ENCODE peak calls at places on chromosomes 2 and 18, in ten cellular contexts. X, V, Z, Y, H, A, D, M, U and L are unnamed samples.

GRCh38 chr2:81290846-81291245 is 986.3 kb upstream of the LRRTM1 start:
- DNase-seq in M (no peak), Y (no peak), A (no peak), Z (no peak), X (no peak), V (no peak), D (no peak), H (no peak), U (no peak), L (no peak)

GRCh38 chr2:170218456-170218855 is 40.5 kb downstream of the MYO3B start:
- DNase-seq in Y (no peak), X (no peak), U (no peak), Z (no peak), A (no peak), D (no peak), V (no peak), H (peak; percentile 24), M (no peak), L (no peak)

GRCh38 chr18:212780-213179 is 54.4 kb downstream of the USP14 start:
- DNase-seq in Y (no peak), D (peak; percentile 8), V (no peak), X (no peak), H (no peak), Z (no peak), M (no peak), A (no peak), U (no peak), L (no peak)

GRCh38 chr2:63652063-63652985 is 63.6 kb downstream of the MDH1 start:
- DNase-seq in M (no peak), D (no peak), V (no peak), Z (no peak), X (no peak), H (peak; percentile 72), U (no peak), Y (no peak), A (no peak), L (no peak)

GRCh38 chr2:75465317-75465998 is 95.3 kb downstream of the EVA1A start:
- DNase-seq in Y (no peak), M (no peak), X (no peak), D (peak; percentile 57), V (no peak), Z (no peak), H (peak; percentile 29), U (peak; percentile 54), A (no peak), L (no peak)

GRCh38 chr2:178211943-178212342 is 17.6 kb downstream of the OSBPL6 start:
- DNase-seq in V (no peak), M (no peak), D (no peak), U (no peak), Z (no peak), A (no peak), Y (no peak), X (no peak), H (no peak), L (no peak)

GRCh38 chr2:67867735-67868134 is 195.1 kb downstream of the C1D start:
- DNase-seq in M (no peak), Z (no peak), D (peak; percentile 33), Y (no peak), H (no peak), V (no peak), X (no peak), A (no peak), U (no peak), L (no peak)

GRCh38 chr2:55309441-55309840 is 40.4 kb upstream of the MTIF2 start:
- DNase-seq in U (peak; percentile 31), Y (no peak), D (peak; percentile 40), A (no peak), M (no peak), V (no peak), H (no peak), Z (no peak), X (no peak), L (peak; percentile 3)

GRCh38 chr2:232884001-232884421 is 13.9 kb downstream of the SNORC start:
- DNase-seq in D (no peak), X (no peak), M (no peak), A (no peak), Z (no peak), U (no peak), Y (no peak), H (no peak), V (no peak), L (no peak)

GRCh38 chr2:233746475-233747282 is 13.4 kb upstream of the UGT1A1 start:
- DNase-seq in Z (no peak), X (no peak), U (no peak), M (no peak), V (no peak), A (no peak), Y (no peak), D (no peak), H (no peak), L (no peak)

GRCh38 chr2:84669122-84669521 is 152.8 kb downstream of the DNAH6 start:
- DNase-seq in M (no peak), V (no peak), Y (no peak), Z (no peak), D (no peak), X (no peak), A (no peak), H (no peak), U (no peak), L (no peak)

GRCh38 chr2:96156926-96157648 is 11.8 kb upstream of the DUSP2 start:
- DNase-seq in Z (no peak), D (no peak), U (no peak), V (no peak), M (peak; percentile 45), Y (no peak), A (no peak), X (no peak), H (no peak), L (no peak)

GRCh38 chr2:64887565-64887964 is 101.6 kb upstream of the SLC1A4 start:
- DNase-seq in A (no peak), Y (no peak), D (no peak), Z (no peak), V (no peak), H (no peak), M (no peak), U (no peak), X (no peak), L (no peak)

GRCh38 chr2:30362468-30363081 is 84.5 kb upstream of the LCLAT1 start:
- DNase-seq in X (no peak), D (peak; percentile 71), Y (no peak), A (no peak), V (no peak), M (no peak), U (peak; percentile 60), Z (no peak), H (no peak), L (no peak)

GRCh38 chr2:27501042-27501441 is 4.4 kb downstream of the GCKR start:
- DNase-seq in Y (no peak), Z (no peak), A (no peak), D (no peak), U (no peak), V (no peak), H (no peak), M (no peak), X (no peak), L (no peak)

GRCh38 chr18:434410-434809 is 66.1 kb downstream of the COLEC12 start:
- DNase-seq in Z (no peak), Y (no peak), M (no peak), V (no peak), X (no peak), U (no peak), H (no peak), A (no peak), D (no peak), L (no peak)

GRCh38 chr2:46297546-46298271 is 502 bp downstream of the EPAS1 start:
- DNase-seq in A (peak; percentile 57), U (peak; percentile 39), D (peak; percentile 40), H (no peak), X (peak; percentile 66), V (peak; percentile 62), Z (peak; percentile 63), M (peak; percentile 82), Y (peak; percentile 73), L (peak; percentile 66)

GRCh38 chr2:237628482-237629187 is 1.2 kb downstream of the LRRFIP1 start:
- DNase-seq in Z (no peak), Y (no peak), D (no peak), A (no peak), H (no peak), M (no peak), V (no peak), U (no peak), X (no peak), L (no peak)

GRCh38 chr2:63050916-63051794 is 525 bp downstream of the OTX1 start:
- DNase-seq in U (peak; percentile 11), M (peak; percentile 53), D (peak; percentile 24), Y (no peak), A (no peak), X (no peak), V (no peak), H (no peak), Z (no peak), L (no peak)

GRCh38 chr2:96691022-96691612 is 48.6 kb downstream of the FER1L5 start:
- DNase-seq in U (no peak), D (no peak), Y (no peak), V (no peak), X (no peak), Z (no peak), M (no peak), H (no peak), A (no peak), L (no peak)

GRCh38 chr2:141341444-141341843 is 789.4 kb downstream of the LRP1B start:
- DNase-seq in Y (no peak), D (peak; percentile 35), X (no peak), Z (no peak), U (no peak), V (no peak), M (no peak), A (no peak), H (no peak), L (no peak)

GRCh38 chr2:216181351-216181750 is 72.2 kb downstream of the XRCC5 start:
- DNase-seq in U (no peak), X (no peak), A (no peak), D (no peak), H (no peak), Z (no peak), M (no peak), Y (no peak), V (no peak), L (no peak)

GRCh38 chr18:35713545-35713944 is 132.0 kb downstream of the GALNT1 start:
- DNase-seq in X (no peak), V (no peak), D (no peak), U (peak; percentile 51), A (no peak), Z (no peak), Y (no peak), H (no peak), M (no peak), L (no peak)

GRCh38 chr2:893311-893710 is 57.3 kb upstream of the SNTG2 start:
- DNase-seq in D (no peak), V (no peak), U (peak; percentile 30), Z (no peak), Y (no peak), A (no peak), H (no peak), M (no peak), X (no peak), L (no peak)

GRCh38 chr2:138676654-138677053 is 103.5 kb downstream of the NXPH2 start:
- DNase-seq in Z (no peak), Y (no peak), D (no peak), A (no peak), U (no peak), V (no peak), X (no peak), M (no peak), H (no peak), L (no peak)

GRCh38 chr2:236658974-236659757 is 89.5 kb downstream of the ACKR3 start:
- DNase-seq in U (no peak), Y (no peak), X (peak; percentile 11), V (no peak), D (no peak), H (no peak), Z (no peak), M (no peak), A (no peak), L (no peak)

GRCh38 chr2:208192611-208193248 is 2.9 kb upstream of the C2orf80 start:
- DNase-seq in X (no peak), V (no peak), Y (no peak), D (no peak), H (no peak), U (no peak), A (no peak), M (no peak), Z (no peak), L (no peak)

GRCh38 chr18:48138211-48138610 is 207.8 kb upstream of the SMAD2 start:
- DNase-seq in D (no peak), Z (no peak), A (no peak), X (no peak), U (no peak), V (no peak), M (no peak), Y (no peak), H (no peak), L (no peak)